ENCODE peak calls at places on chromosome 7, in seven cellular contexts. C is HCT116, F is PC-3, Z is GM23248, P is GM23338, I is neural progenitor cell, Y is MM.1S. X is an unnamed sample.
A peak's percentile ranks its signal among the peaks of the same experiment; 100 is the strongest.

GRCh38 chr7:92674379-92674778 is 84.2 kb upstream of the FAM133B start:
- DNase-seq in Y (no peak), C (no peak), I (no peak), Z (no peak), P (no peak), F (no peak), X (no peak)

GRCh38 chr7:155574556-155574955 is 28.2 kb upstream of the CNPY1 start:
- DNase-seq in Y (no peak), C (no peak), I (no peak), F (no peak), Z (no peak), P (no peak), X (no peak)

GRCh38 chr7:7478569-7478968 is 57.1 kb downstream of the COL28A1 start:
- DNase-seq in Z (no peak), I (no peak), Y (peak; percentile 2), F (no peak), P (no peak), C (no peak), X (no peak)

GRCh38 chr7:41987-42386 is 150.4 kb upstream of the FAM20C start:
- DNase-seq in I (no peak), Z (peak; percentile 59), C (no peak), Y (no peak), P (no peak), F (no peak), X (no peak)

GRCh38 chr7:156612930-156613329 is 27.6 kb upstream of the RNF32 start:
- DNase-seq in P (no peak), Y (peak; percentile 60), F (no peak), C (no peak), I (no peak), Z (no peak), X (no peak)

GRCh38 chr7:1281068-1281467 is 48.4 kb downstream of the UNCX start:
- DNase-seq in C (no peak), Y (no peak), P (no peak), I (no peak), Z (no peak), F (no peak), X (no peak)

GRCh38 chr7:21944616-21945373 is 904 bp downstream of the CDCA7L start:
- DNase-seq in Z (peak; percentile 53), C (peak; percentile 51), Y (peak; percentile 89), I (peak; percentile 61), P (peak; percentile 86), F (peak; percentile 64), X (peak; percentile 67)

GRCh38 chr7:5333121-5334050 is 50.6 kb downstream of the SLC29A4 start:
- DNase-seq in F (no peak), P (peak; percentile 30), Y (no peak), C (no peak), I (no peak), Z (no peak), X (no peak)

GRCh38 chr7:114820993-114821945 is 100.6 kb upstream of the MDFIC start:
- DNase-seq in Z (peak; percentile 36), C (no peak), I (no peak), F (no peak), Y (no peak), P (no peak), X (peak; percentile 23)

GRCh38 chr7:129779602-129780256 is 168.2 kb downstream of the NRF1 start:
- DNase-seq in Z (peak; percentile 52), Y (peak; percentile 76), P (peak; percentile 94), I (peak; percentile 85), C (peak; percentile 61), F (peak; percentile 46), X (peak; percentile 82)

GRCh38 chr7:133051066-133051465 is 30.8 kb downstream of the CHCHD3 start:
- DNase-seq in Y (peak; percentile 18), P (peak; percentile 63), F (no peak), C (no peak), I (peak; percentile 35), Z (peak; percentile 21), X (peak; percentile 38)

GRCh38 chr7:42380411-42380810 is 143.4 kb upstream of the GLI3 start:
- DNase-seq in Y (no peak), P (no peak), F (no peak), C (no peak), Z (peak; percentile 66), I (no peak), X (no peak)

GRCh38 chr7:155893176-155893575 is 80.9 kb upstream of the SHH start:
- DNase-seq in Z (no peak), C (no peak), F (no peak), Y (no peak), P (no peak), I (no peak), X (no peak)

GRCh38 chr7:100080895-100081534 is 508 bp downstream of the ZNF3 start:
- DNase-seq in Z (peak; percentile 55), C (no peak), P (peak; percentile 61), Y (no peak), F (peak; percentile 25), I (peak; percentile 56), X (peak; percentile 68)

GRCh38 chr7:1481300-1481699 is 22.0 kb upstream of the MICALL2 start:
- DNase-seq in F (no peak), Z (no peak), C (no peak), Y (no peak), P (no peak), I (no peak), X (no peak)

GRCh38 chr7:139078911-139079310 is 30.6 kb downstream of the ZC3HAV1 start:
- DNase-seq in I (no peak), Y (no peak), C (no peak), P (no peak), F (no peak), Z (no peak), X (no peak)

GRCh38 chr7:2325028-2325625 is 10.9 kb upstream of the SNX8 start:
- DNase-seq in I (no peak), P (no peak), Y (no peak), F (no peak), Z (no peak), C (no peak), X (no peak)

GRCh38 chr7:115548756-115549155 is 481.8 kb downstream of the TFEC start:
- DNase-seq in Y (no peak), F (peak; percentile 7), P (no peak), Z (no peak), C (no peak), I (no peak), X (no peak)

DNA sequence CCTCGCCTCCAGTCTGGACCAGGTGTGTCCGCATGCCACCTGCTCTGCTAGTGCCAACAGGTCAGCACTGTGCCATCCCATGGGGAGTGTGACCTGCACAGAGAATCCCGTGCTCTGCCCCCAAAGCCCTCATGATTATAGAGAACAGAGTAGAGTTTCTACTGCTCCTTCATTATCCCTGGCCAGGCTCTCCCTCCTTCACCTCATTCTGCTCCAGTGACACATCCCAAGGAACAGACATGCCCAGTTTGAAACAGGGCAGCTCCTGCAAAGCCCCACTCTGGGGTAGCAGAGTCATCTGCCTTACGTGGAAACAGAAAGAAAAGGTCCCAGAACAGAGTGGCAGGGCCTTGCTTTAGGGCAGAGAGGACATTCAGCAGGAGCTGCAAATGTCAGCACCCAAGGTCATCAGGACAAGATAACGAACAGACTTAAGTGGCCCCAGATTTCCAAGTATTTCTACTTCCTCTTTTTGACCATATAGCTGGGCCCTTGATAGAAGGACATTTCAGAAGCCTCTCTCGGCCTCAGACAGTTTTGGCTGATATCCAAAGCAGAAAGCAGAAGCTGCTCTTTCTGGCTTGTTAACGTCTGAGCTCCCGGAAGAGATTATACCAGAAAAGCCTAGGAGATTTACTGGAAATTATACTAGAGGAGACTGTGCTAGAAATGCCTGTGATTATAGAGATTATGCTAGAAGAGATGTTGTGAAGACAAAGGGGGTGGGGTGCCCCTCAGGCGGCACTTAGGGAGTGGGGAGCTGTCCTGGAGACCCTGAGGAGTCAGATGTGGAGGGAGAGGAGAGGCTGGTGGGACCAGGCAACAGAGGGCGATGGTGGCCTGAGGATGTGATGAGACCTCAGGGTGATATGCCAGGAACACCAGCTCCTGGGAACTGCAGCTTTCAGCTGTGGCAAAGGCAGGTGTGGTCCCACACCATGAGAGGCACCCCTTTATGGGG is 12.6 kb downstream of the TMEM176B start:
- DNase-seq in F (no peak), C (no peak), P (peak; percentile 33), Y (no peak), I (no peak), Z (peak; percentile 18), X (peak; percentile 49)
- TF ChIP-seq EZH2phosphoT487 in F (no peak), C (no peak), P (no peak), Y (no peak), I (no peak), Z (no peak), X (no peak)

GRCh38 chr7:157650131-157650631 is 313.4 kb downstream of the DNAJB6 start:
- DNase-seq in P (no peak), Y (no peak), I (no peak), C (no peak), F (no peak), Z (no peak), X (no peak)
- TF ChIP-seq EZH2 in P (no peak), Y (no peak), I (no peak), C (no peak), F (no peak), Z (no peak), X (no peak)

GRCh38 chr7:28165221-28165807 is 15.3 kb downstream of the JAZF1 start:
- DNase-seq in F (no peak), I (peak; percentile 13), P (no peak), C (no peak), Y (no peak), Z (peak; percentile 32), X (no peak)
- H2AFZ ChIP-seq in F (no peak overlapping the region), I (no peak overlapping the region), P (no peak overlapping the region), C (no peak overlapping the region), Y (no peak overlapping the region), Z (peak overlapping the region; percentile 12), X (no peak overlapping the region)

GRCh38 chr7:116573541-116573940 is 48.7 kb downstream of the CAV1 start:
- DNase-seq in Z (no peak), C (no peak), F (no peak), P (no peak), I (no peak), Y (no peak), X (no peak)

GRCh38 chr7:116572036-116572435 is 47.2 kb downstream of the CAV1 start:
- DNase-seq in Z (no peak), P (no peak), F (no peak), I (no peak), Y (no peak), C (no peak), X (no peak)

GRCh38 chr7:116575853-116576252 is 51.0 kb downstream of the CAV1 start:
- DNase-seq in Z (no peak), I (no peak), C (no peak), F (no peak), P (no peak), Y (no peak), X (no peak)

GRCh38 chr7:116576350-116577319 is 51.8 kb downstream of the CAV1 start:
- DNase-seq in F (peak; percentile 95), C (no peak), P (no peak), Z (peak; percentile 96), I (no peak), Y (no peak), X (peak; percentile 35)

DNA sequence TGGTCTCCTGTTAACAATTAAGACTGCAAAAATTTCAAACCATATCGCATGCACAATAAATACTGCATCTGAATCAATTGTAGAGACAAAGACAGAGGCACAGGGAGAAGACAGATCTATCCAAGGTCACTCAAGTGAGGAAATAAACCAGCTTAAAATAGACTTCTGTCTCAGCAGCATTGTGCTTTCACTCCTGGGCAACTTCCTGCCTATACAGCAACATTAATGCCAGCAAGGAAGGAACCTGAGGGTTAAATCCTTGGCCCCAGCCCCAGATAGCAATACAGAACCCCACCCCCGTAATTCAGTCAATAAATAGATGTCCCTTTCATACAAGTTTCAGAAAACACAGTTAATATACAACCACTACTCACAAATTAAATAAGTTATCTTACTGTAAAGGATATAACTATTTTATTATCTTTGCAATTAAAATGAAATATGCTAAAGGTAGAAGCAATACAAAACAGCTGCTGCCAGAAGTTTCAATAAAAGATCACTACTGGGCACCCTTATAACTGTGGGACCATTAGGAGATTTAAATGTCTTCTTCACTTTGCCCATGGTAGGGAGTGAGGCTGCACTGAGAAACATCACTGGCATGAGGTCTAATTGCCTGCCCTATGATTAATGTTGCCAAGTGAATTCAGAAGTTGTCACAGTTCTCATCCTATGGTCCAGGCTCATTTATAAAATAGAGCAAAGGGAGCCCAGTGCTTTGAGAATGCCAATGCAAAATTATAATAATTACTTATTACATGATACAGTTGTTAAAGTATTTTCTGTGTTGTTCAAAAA is 49.4 kb downstream of the CAV1 start:
- DNase-seq in I (no peak), P (no peak), F (no peak), Z (peak; percentile 57), Y (peak; percentile 61), C (no peak), X (no peak)
- TF ChIP-seq EZH2phosphoT487 in I (no peak), P (no peak), F (no peak), Z (no peak), Y (no peak), C (no peak), X (no peak)

X was measured in hepatocyte.